ENCODE peak calls at places on chromosomes 12 and 14, in six cellular contexts. One of them, this sample, is unnamed.

GRCh38 chr14:33692762-33693161 is 258.1 kb downstream of the EGLN3 start:
- DNase-seq in endothelial cell of umbilical vein: peak; percentile 67
- DNase-seq in HepG2: no peak
- DNase-seq in DND-41: no peak
- DNase-seq in A549: no peak
- DNase-seq in HCT116: no peak
- DNase-seq in this sample: no peak

GRCh38 chr14:75333523-75334190 is 55.0 kb downstream of the FOS start:
- DNase-seq in endothelial cell of umbilical vein: no peak
- DNase-seq in HepG2: no peak
- DNase-seq in DND-41: no peak
- DNase-seq in A549: no peak
- DNase-seq in HCT116: no peak
- DNase-seq in this sample: no peak

GRCh38 chr12:44159870-44160269 is 324.0 kb downstream of the TMEM117 start:
- DNase-seq in endothelial cell of umbilical vein: no peak
- DNase-seq in HepG2: no peak
- DNase-seq in DND-41: no peak
- DNase-seq in A549: no peak
- DNase-seq in HCT116: no peak
- DNase-seq in this sample: no peak

GRCh38 chr12:1612196-1612595 is 16.8 kb upstream of the WNT5B start:
- DNase-seq in endothelial cell of umbilical vein: no peak
- DNase-seq in HepG2: no peak
- DNase-seq in DND-41: no peak
- DNase-seq in A549: no peak
- DNase-seq in HCT116: no peak
- DNase-seq in this sample: no peak

GRCh38 chr12:30417697-30418231 is 277.9 kb downstream of the IPO8 start:
- DNase-seq in endothelial cell of umbilical vein: peak; percentile 10
- DNase-seq in HepG2: no peak
- DNase-seq in DND-41: no peak
- DNase-seq in A549: no peak
- DNase-seq in HCT116: peak; percentile 44
- DNase-seq in this sample: no peak

GRCh38 chr12:1083888-1084262 is 92.9 kb downstream of the ERC1 start:
- DNase-seq in endothelial cell of umbilical vein: no peak
- DNase-seq in HepG2: peak; percentile 28
- DNase-seq in DND-41: no peak
- DNase-seq in A549: peak; percentile 23
- DNase-seq in HCT116: no peak
- DNase-seq in this sample: peak; percentile 73

GRCh38 chr14:85191986-85192385 is 338.0 kb upstream of the FLRT2 start:
- DNase-seq in endothelial cell of umbilical vein: no peak
- DNase-seq in HepG2: no peak
- DNase-seq in DND-41: no peak
- DNase-seq in A549: no peak
- DNase-seq in HCT116: no peak
- DNase-seq in this sample: no peak

GRCh38 chr12:57012600-57013465 is 3.5 kb downstream of the TAC3 start:
- DNase-seq in endothelial cell of umbilical vein: no peak
- DNase-seq in HepG2: no peak
- DNase-seq in DND-41: no peak
- DNase-seq in A549: no peak
- DNase-seq in HCT116: no peak
- DNase-seq in this sample: no peak

GRCh38 chr14:89283327-89284060 is 133.5 kb downstream of the FOXN3 start:
- DNase-seq in endothelial cell of umbilical vein: no peak
- DNase-seq in HepG2: no peak
- DNase-seq in DND-41: peak; percentile 51
- DNase-seq in A549: no peak
- DNase-seq in HCT116: no peak
- DNase-seq in this sample: no peak

GRCh38 chr12:54394281-54394719 is 9.8 kb upstream of the ZNF385A start:
- DNase-seq in endothelial cell of umbilical vein: no peak
- DNase-seq in HepG2: peak; percentile 25
- DNase-seq in DND-41: peak; percentile 58
- DNase-seq in A549: peak; percentile 68
- DNase-seq in HCT116: peak; percentile 45
- DNase-seq in this sample: peak; percentile 89

GRCh38 chr12:113203852-113204760 is 17.2 kb upstream of the TPCN1 start:
- DNase-seq in endothelial cell of umbilical vein: no peak
- DNase-seq in HepG2: peak; percentile 12
- DNase-seq in DND-41: no peak
- DNase-seq in A549: no peak
- DNase-seq in HCT116: no peak
- DNase-seq in this sample: no peak

GRCh38 chr14:94411638-94412037 is 23.2 kb upstream of the SERPINA1 start:
- DNase-seq in endothelial cell of umbilical vein: no peak
- DNase-seq in HepG2: peak; percentile 40
- DNase-seq in DND-41: no peak
- DNase-seq in A549: no peak
- DNase-seq in HCT116: no peak
- DNase-seq in this sample: no peak

GRCh38 chr14:90061849-90062794 is at the start of gene KCNK13:
- DNase-seq in endothelial cell of umbilical vein: peak; percentile 9
- DNase-seq in HepG2: no peak
- DNase-seq in DND-41: no peak
- DNase-seq in A549: peak; percentile 14
- DNase-seq in HCT116: no peak
- DNase-seq in this sample: no peak

GRCh38 chr12:57583008-57583831 is 7.8 kb upstream of the PIP4K2C start:
- DNase-seq in endothelial cell of umbilical vein: peak; percentile 71
- DNase-seq in HepG2: peak; percentile 86
- DNase-seq in DND-41: peak; percentile 78
- DNase-seq in A549: peak; percentile 90
- DNase-seq in HCT116: peak; percentile 76
- DNase-seq in this sample: peak; percentile 94

GRCh38 chr12:50166776-50167025 is 468 bp downstream of the CERS5 start:
- DNase-seq in endothelial cell of umbilical vein: no peak
- DNase-seq in HepG2: no peak
- DNase-seq in DND-41: no peak
- DNase-seq in A549: no peak
- DNase-seq in HCT116: no peak
- DNase-seq in this sample: peak; percentile 82

GRCh38 chr14:23364164-23364571 is 804 bp downstream of the EFS start:
- DNase-seq in endothelial cell of umbilical vein: no peak
- DNase-seq in HepG2: no peak
- DNase-seq in DND-41: no peak
- DNase-seq in A549: no peak
- DNase-seq in HCT116: no peak
- DNase-seq in this sample: no peak

GRCh38 chr14:92322516-92322915 is 449 bp upstream of the SLC24A4 start:
- DNase-seq in endothelial cell of umbilical vein: no peak
- DNase-seq in HepG2: no peak
- DNase-seq in DND-41: no peak
- DNase-seq in A549: no peak
- DNase-seq in HCT116: no peak
- DNase-seq in this sample: no peak

GRCh38 chr12:48796976-48797375 is 8.1 kb upstream of the ADCY6 start:
- DNase-seq in endothelial cell of umbilical vein: no peak
- DNase-seq in HepG2: no peak
- DNase-seq in DND-41: no peak
- DNase-seq in A549: no peak
- DNase-seq in HCT116: no peak
- DNase-seq in this sample: no peak

GRCh38 chr14:46782281-46782680 is 130.7 kb upstream of the RPL10L start:
- DNase-seq in endothelial cell of umbilical vein: no peak
- DNase-seq in HepG2: no peak
- DNase-seq in DND-41: no peak
- DNase-seq in A549: no peak
- DNase-seq in HCT116: no peak
- DNase-seq in this sample: no peak

GRCh38 chr12:107045186-107045585 is 48.2 kb downstream of the CRY1 start:
- DNase-seq in endothelial cell of umbilical vein: no peak
- DNase-seq in HepG2: no peak
- DNase-seq in DND-41: no peak
- DNase-seq in A549: no peak
- DNase-seq in HCT116: no peak
- DNase-seq in this sample: no peak

GRCh38 chr12:113439606-113440030 is 17.4 kb downstream of the SDSL start:
- DNase-seq in endothelial cell of umbilical vein: peak; percentile 44
- DNase-seq in HepG2: peak; percentile 40
- DNase-seq in DND-41: peak; percentile 44
- DNase-seq in A549: peak; percentile 60
- DNase-seq in HCT116: no peak
- DNase-seq in this sample: peak; percentile 65

GRCh38 chr14:37709419-37710195 is 114.2 kb downstream of the TTC6 start:
- DNase-seq in endothelial cell of umbilical vein: peak; percentile 16
- DNase-seq in HepG2: peak; percentile 70
- DNase-seq in DND-41: no peak
- DNase-seq in A549: peak; percentile 23
- DNase-seq in HCT116: peak; percentile 16
- DNase-seq in this sample: peak; percentile 66

GRCh38 chr14:68476965-68477455 is 315.9 kb downstream of the ZFP36L1 start:
- DNase-seq in endothelial cell of umbilical vein: no peak
- DNase-seq in HepG2: no peak
- DNase-seq in DND-41: no peak
- DNase-seq in A549: no peak
- DNase-seq in HCT116: no peak
- DNase-seq in this sample: no peak

GRCh38 chr12:123519151-123520001 is 14.1 kb downstream of the RILPL1 start:
- DNase-seq in endothelial cell of umbilical vein: peak; percentile 52
- DNase-seq in HepG2: peak; percentile 84
- DNase-seq in DND-41: no peak
- DNase-seq in A549: peak; percentile 64
- DNase-seq in HCT116: no peak
- DNase-seq in this sample: no peak

GRCh38 chr12:93106910-93107309 is 177.8 kb upstream of the EEA1 start:
- DNase-seq in endothelial cell of umbilical vein: no peak
- DNase-seq in HepG2: no peak
- DNase-seq in DND-41: no peak
- DNase-seq in A549: no peak
- DNase-seq in HCT116: no peak
- DNase-seq in this sample: no peak

GRCh38 chr12:93108958-93109357 is 179.9 kb upstream of the EEA1 start:
- DNase-seq in endothelial cell of umbilical vein: peak; percentile 50
- DNase-seq in HepG2: no peak
- DNase-seq in DND-41: no peak
- DNase-seq in A549: no peak
- DNase-seq in HCT116: no peak
- DNase-seq in this sample: no peak

GRCh38 chr12:93107514-93107942 is 178.4 kb upstream of the EEA1 start:
- DNase-seq in endothelial cell of umbilical vein: no peak
- DNase-seq in HepG2: no peak
- DNase-seq in DND-41: no peak
- DNase-seq in A549: no peak
- DNase-seq in HCT116: no peak
- DNase-seq in this sample: no peak

GRCh38 chr12:93109794-93110203 is 180.7 kb upstream of the EEA1 start:
- DNase-seq in endothelial cell of umbilical vein: no peak
- DNase-seq in HepG2: no peak
- DNase-seq in DND-41: no peak
- DNase-seq in A549: no peak
- DNase-seq in HCT116: no peak
- DNase-seq in this sample: no peak

GRCh38 chr12:93107943-93108342 is 178.8 kb upstream of the EEA1 start:
- DNase-seq in endothelial cell of umbilical vein: no peak
- DNase-seq in HepG2: no peak
- DNase-seq in DND-41: no peak
- DNase-seq in A549: no peak
- DNase-seq in HCT116: no peak
- DNase-seq in this sample: no peak
- H3K27ac ChIP-seq in endothelial cell of umbilical vein: no peak overlapping the region
- H3K27ac ChIP-seq in HepG2: no peak overlapping the region
- H3K27ac ChIP-seq in DND-41: no peak overlapping the region
- H3K27ac ChIP-seq in A549: no peak overlapping the region
- H3K27ac ChIP-seq in HCT116: no peak overlapping the region
- H3K27ac ChIP-seq in this sample: no peak overlapping the region

GRCh38 chr12:53219116-53219955 is 12.3 kb upstream of the ITGB7 start:
- DNase-seq in endothelial cell of umbilical vein: peak; percentile 58
- DNase-seq in HepG2: no peak
- DNase-seq in DND-41: no peak
- DNase-seq in A549: peak; percentile 51
- DNase-seq in HCT116: no peak
- DNase-seq in this sample: peak; percentile 58

GRCh38 chr12:53219956-53220856 is 11.8 kb downstream of the RARG start:
- DNase-seq in endothelial cell of umbilical vein: peak; percentile 79
- DNase-seq in HepG2: peak; percentile 38
- DNase-seq in DND-41: peak; percentile 63
- DNase-seq in A549: peak; percentile 88
- DNase-seq in HCT116: peak; percentile 46
- DNase-seq in this sample: peak; percentile 89

GRCh38 chr12:53217930-53218307 is 10.9 kb upstream of the ITGB7 start:
- DNase-seq in endothelial cell of umbilical vein: no peak
- DNase-seq in HepG2: no peak
- DNase-seq in DND-41: no peak
- DNase-seq in A549: peak; percentile 39
- DNase-seq in HCT116: no peak
- DNase-seq in this sample: no peak

GRCh38 chr12:53217049-53217929 is 10.2 kb upstream of the ITGB7 start:
- DNase-seq in endothelial cell of umbilical vein: no peak
- DNase-seq in HepG2: no peak
- DNase-seq in DND-41: no peak
- DNase-seq in A549: peak; percentile 52
- DNase-seq in HCT116: no peak
- DNase-seq in this sample: no peak

GRCh38 chr12:53218551-53219114 is 11.6 kb upstream of the ITGB7 start:
- DNase-seq in endothelial cell of umbilical vein: no peak
- DNase-seq in HepG2: no peak
- DNase-seq in DND-41: no peak
- DNase-seq in A549: no peak
- DNase-seq in HCT116: no peak
- DNase-seq in this sample: no peak
- H3K4me3 ChIP-seq in endothelial cell of umbilical vein: peak overlapping the region; percentile 19
- H3K4me3 ChIP-seq in HepG2: no peak overlapping the region
- H3K4me3 ChIP-seq in DND-41: no peak overlapping the region
- H3K4me3 ChIP-seq in A549: peak overlapping the region; percentile 61
- H3K4me3 ChIP-seq in HCT116: peak overlapping the region; percentile 88
- H3K4me3 ChIP-seq in this sample: no peak overlapping the region

DNA sequence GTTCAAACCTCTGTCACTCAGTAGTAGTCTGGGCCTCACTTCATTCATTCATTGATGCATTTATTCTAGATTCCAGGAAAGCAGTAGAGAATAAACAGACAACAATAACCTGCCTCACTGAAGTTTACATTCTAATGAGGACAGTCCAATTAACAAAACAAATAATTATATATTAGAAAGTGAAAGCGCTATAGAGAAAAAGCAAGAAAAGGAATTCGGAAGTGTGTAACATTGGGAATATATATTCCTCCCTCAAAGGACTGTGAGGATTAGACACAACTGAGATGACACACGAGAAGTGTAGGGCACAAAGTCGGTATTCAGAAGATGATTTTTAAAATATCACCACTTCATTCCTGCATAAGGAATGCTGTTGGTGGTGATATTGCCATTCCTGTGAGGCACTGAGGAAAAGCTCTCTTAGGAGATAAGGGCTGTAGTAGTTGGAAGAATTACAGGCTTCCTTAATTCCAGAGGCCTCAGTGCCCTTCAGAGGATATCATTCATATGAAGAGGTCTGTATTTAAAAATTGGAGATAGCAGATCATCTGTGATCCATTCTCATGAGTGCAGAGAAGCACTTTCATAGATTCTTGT is 3.9 kb upstream of the DUSP6 start:
- DNase-seq in endothelial cell of umbilical vein: no peak
- DNase-seq in HepG2: no peak
- DNase-seq in DND-41: no peak
- DNase-seq in A549: no peak
- DNase-seq in HCT116: no peak
- DNase-seq in this sample: no peak
- H3K4me2 ChIP-seq in endothelial cell of umbilical vein: no peak overlapping the region
- H3K4me2 ChIP-seq in HepG2: peak overlapping the region; percentile 94
- H3K4me2 ChIP-seq in DND-41: no peak overlapping the region
- H3K4me2 ChIP-seq in A549: no peak overlapping the region
- H3K4me2 ChIP-seq in HCT116: no peak overlapping the region
- H3K4me2 ChIP-seq in this sample: no peak overlapping the region

GRCh38 chr14:65296876-65297275 is 115.7 kb upstream of the FUT8 start:
- DNase-seq in endothelial cell of umbilical vein: no peak
- DNase-seq in HepG2: no peak
- DNase-seq in DND-41: no peak
- DNase-seq in A549: no peak
- DNase-seq in HCT116: no peak
- DNase-seq in this sample: no peak
- H3K27ac ChIP-seq in endothelial cell of umbilical vein: no peak overlapping the region
- H3K27ac ChIP-seq in HepG2: no peak overlapping the region
- H3K27ac ChIP-seq in DND-41: no peak overlapping the region
- H3K27ac ChIP-seq in A549: peak overlapping the region; percentile 25
- H3K27ac ChIP-seq in HCT116: no peak overlapping the region
- H3K27ac ChIP-seq in this sample: no peak overlapping the region